ENCODE peak calls at places on chromosome 3, in five cellular contexts. One of them, this sample, is unnamed.

GRCh38 chr3:123419156-123419849 is 29.6 kb downstream of the ADCY5 start:
- DNase-seq in hepatocyte: no peak
- DNase-seq in HepG2: no peak
- DNase-seq in HL-60: no peak
- DNase-seq in upper lobe of right lung: no peak
- DNase-seq in this sample: no peak

GRCh38 chr3:171799501-171799900 is 10.8 kb downstream of the PLD1 start:
- DNase-seq in hepatocyte: no peak
- DNase-seq in HL-60: no peak
- DNase-seq in upper lobe of right lung: no peak
- DNase-seq in HepG2: no peak
- DNase-seq in this sample: no peak

GRCh38 chr3:10495614-10496013 is 9.8 kb downstream of the ATP2B2 start:
- DNase-seq in hepatocyte: no peak
- DNase-seq in HepG2: no peak
- DNase-seq in HL-60: no peak
- DNase-seq in upper lobe of right lung: no peak
- DNase-seq in this sample: no peak

GRCh38 chr3:134377896-134378295 is 3.6 kb upstream of the AMOTL2 start:
- DNase-seq in HL-60: no peak
- DNase-seq in hepatocyte: no peak
- DNase-seq in HepG2: no peak
- DNase-seq in upper lobe of right lung: peak
- DNase-seq in this sample: no peak

GRCh38 chr3:8499181-8499611 is 2.4 kb upstream of the LMCD1 start:
- DNase-seq in hepatocyte: no peak
- DNase-seq in HL-60: no peak
- DNase-seq in upper lobe of right lung: no peak
- DNase-seq in HepG2: peak
- DNase-seq in this sample: no peak

GRCh38 chr3:44509985-44510360 is 32.5 kb upstream of the ZNF445 start:
- DNase-seq in HL-60: peak
- DNase-seq in HepG2: no peak
- DNase-seq in hepatocyte: peak
- DNase-seq in upper lobe of right lung: no peak
- DNase-seq in this sample: peak

GRCh38 chr3:54931182-54931581 is 3.3 kb upstream of the LRTM1 start:
- DNase-seq in HL-60: no peak
- DNase-seq in upper lobe of right lung: no peak
- DNase-seq in HepG2: no peak
- DNase-seq in hepatocyte: no peak
- DNase-seq in this sample: no peak

GRCh38 chr3:146390967-146391366 is 78.4 kb downstream of the PLSCR2 start:
- DNase-seq in hepatocyte: no peak
- DNase-seq in HepG2: no peak
- DNase-seq in HL-60: no peak
- DNase-seq in upper lobe of right lung: no peak
- DNase-seq in this sample: no peak

GRCh38 chr3:27935492-27935891 is 213.4 kb upstream of the EOMES start:
- DNase-seq in HepG2: no peak
- DNase-seq in HL-60: no peak
- DNase-seq in upper lobe of right lung: no peak
- DNase-seq in hepatocyte: no peak
- DNase-seq in this sample: no peak

GRCh38 chr3:88057650-88058321 is 1.0 kb downstream of the CGGBP1 start:
- DNase-seq in upper lobe of right lung: no peak
- DNase-seq in hepatocyte: peak
- DNase-seq in HL-60: no peak
- DNase-seq in HepG2: no peak
- DNase-seq in this sample: no peak

GRCh38 chr3:55662683-55663082 is 175.6 kb upstream of the WNT5A start:
- DNase-seq in upper lobe of right lung: no peak
- DNase-seq in HL-60: no peak
- DNase-seq in hepatocyte: no peak
- DNase-seq in HepG2: no peak
- DNase-seq in this sample: peak

GRCh38 chr3:97510795-97511194 is 253.8 kb upstream of the ARL6 start:
- DNase-seq in upper lobe of right lung: no peak
- DNase-seq in HL-60: no peak
- DNase-seq in HepG2: no peak
- DNase-seq in hepatocyte: peak
- DNase-seq in this sample: no peak

GRCh38 chr3:34377961-34378360 is 579.5 kb downstream of the PDCD6IP start:
- DNase-seq in HepG2: no peak
- DNase-seq in HL-60: no peak
- DNase-seq in upper lobe of right lung: no peak
- DNase-seq in hepatocyte: no peak
- DNase-seq in this sample: no peak

GRCh38 chr3:14818804-14819500 is at the start of gene FGD5:
- DNase-seq in hepatocyte: no peak
- DNase-seq in HL-60: no peak
- DNase-seq in HepG2: no peak
- DNase-seq in upper lobe of right lung: no peak
- DNase-seq in this sample: no peak

GRCh38 chr3:76997733-76998132 is 42.2 kb upstream of the ROBO2 start:
- DNase-seq in HL-60: no peak
- DNase-seq in HepG2: no peak
- DNase-seq in hepatocyte: no peak
- DNase-seq in upper lobe of right lung: no peak
- DNase-seq in this sample: peak

GRCh38 chr3:8482960-8483665 is 18.5 kb upstream of the LMCD1 start:
- DNase-seq in HepG2: peak
- DNase-seq in hepatocyte: peak
- DNase-seq in HL-60: no peak
- DNase-seq in upper lobe of right lung: no peak
- DNase-seq in this sample: peak

GRCh38 chr3:5072100-5072816 is 49.8 kb upstream of the ARL8B start:
- DNase-seq in hepatocyte: no peak
- DNase-seq in HepG2: no peak
- DNase-seq in HL-60: peak
- DNase-seq in upper lobe of right lung: no peak
- DNase-seq in this sample: peak

GRCh38 chr3:127457094-127457475 is 133.4 kb downstream of the TPRA1 start:
- DNase-seq in HL-60: no peak
- DNase-seq in upper lobe of right lung: peak
- DNase-seq in hepatocyte: peak
- DNase-seq in HepG2: no peak
- DNase-seq in this sample: peak
- TF ChIP-seq CTCF in HL-60: no peak
- TF ChIP-seq CTCF in upper lobe of right lung: no peak
- TF ChIP-seq CTCF in hepatocyte: no peak
- TF ChIP-seq CTCF in HepG2: no peak
- TF ChIP-seq CTCF in this sample: no peak

DNA sequence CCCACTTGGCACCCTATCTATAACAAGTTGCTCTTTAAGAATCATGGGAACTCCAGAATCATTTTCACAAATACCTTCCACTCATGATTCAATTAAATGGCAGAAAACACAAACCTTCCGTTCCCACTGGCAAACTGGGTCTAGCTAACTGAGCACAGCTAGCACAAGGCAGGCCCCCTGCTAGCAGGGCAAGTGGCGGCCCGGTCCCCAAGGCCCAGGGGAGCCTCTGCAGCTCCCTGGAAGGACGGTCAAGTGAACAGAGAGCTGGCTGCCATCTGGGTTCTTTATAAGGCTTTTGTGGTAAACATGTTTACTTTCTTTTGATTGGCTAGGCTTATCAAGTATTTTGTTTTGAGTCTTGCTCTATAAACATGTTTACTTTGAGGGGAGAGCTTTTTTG is 81.5 kb downstream of the FOXP1 start:
- DNase-seq in upper lobe of right lung: no peak
- DNase-seq in HepG2: no peak
- DNase-seq in hepatocyte: no peak
- DNase-seq in HL-60: no peak
- DNase-seq in this sample: no peak
- H3K27ac ChIP-seq in upper lobe of right lung: no peak
- H3K27ac ChIP-seq in HepG2: no peak
- H3K27ac ChIP-seq in hepatocyte: no peak
- H3K27ac ChIP-seq in HL-60: no peak
- H3K27ac ChIP-seq in this sample: peak

GRCh38 chr3:102471001-102471400 is 36.2 kb downstream of the ZPLD1 start:
- DNase-seq in upper lobe of right lung: no peak
- DNase-seq in HL-60: peak
- DNase-seq in HepG2: no peak
- DNase-seq in hepatocyte: no peak
- DNase-seq in this sample: no peak
- TF ChIP-seq CTCF in upper lobe of right lung: no peak
- TF ChIP-seq CTCF in HL-60: no peak
- TF ChIP-seq CTCF in HepG2: peak
- TF ChIP-seq CTCF in hepatocyte: no peak
- TF ChIP-seq CTCF in this sample: no peak

GRCh38 chr3:71369733-71370391 is 213.7 kb downstream of the FOXP1 start:
- DNase-seq in HepG2: no peak
- DNase-seq in hepatocyte: no peak
- DNase-seq in HL-60: no peak
- DNase-seq in upper lobe of right lung: no peak
- DNase-seq in this sample: no peak
- H3K27ac ChIP-seq in HepG2: no peak
- H3K27ac ChIP-seq in hepatocyte: no peak
- H3K27ac ChIP-seq in HL-60: no peak
- H3K27ac ChIP-seq in upper lobe of right lung: no peak
- H3K27ac ChIP-seq in this sample: no peak

DNA sequence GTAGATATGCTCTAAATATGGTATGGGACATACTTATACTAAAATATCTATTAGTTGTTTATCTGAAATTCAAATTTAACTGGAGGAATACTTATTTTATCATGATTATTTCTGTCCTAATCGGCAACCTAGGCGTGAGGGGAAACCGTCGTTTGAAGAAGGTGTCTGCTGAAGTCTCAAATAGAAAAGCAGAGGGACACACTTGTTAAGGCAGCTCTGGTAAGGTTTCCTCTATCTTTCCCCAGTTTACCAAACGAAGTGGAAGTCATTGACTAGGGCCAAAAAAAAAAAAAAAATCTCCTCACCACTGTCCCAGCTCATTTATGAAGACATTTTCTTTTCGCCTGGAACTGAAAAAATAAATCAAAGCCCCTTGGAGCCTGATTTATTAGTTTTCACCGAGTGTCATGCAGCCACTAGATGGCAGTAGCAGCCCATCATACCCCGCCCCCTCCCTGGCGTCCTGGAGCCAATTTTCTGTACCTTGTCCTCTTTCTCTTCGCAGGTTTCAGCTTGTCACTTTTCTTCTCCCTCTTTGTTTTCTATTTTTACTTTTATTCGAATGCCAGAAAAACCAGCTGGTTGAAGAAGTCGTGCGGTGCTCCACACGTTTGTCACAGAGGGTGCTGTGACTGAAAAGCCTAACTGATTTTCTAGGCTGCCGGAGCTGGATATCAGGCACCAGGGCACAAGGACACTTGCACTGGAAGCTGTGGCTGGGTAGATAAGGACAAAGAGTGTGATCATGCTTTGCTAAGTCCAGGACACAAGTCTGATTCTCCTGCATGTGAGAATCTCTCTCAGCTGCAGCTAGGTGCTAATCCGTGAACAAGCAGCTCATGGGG is 238.7 kb downstream of the ZPLD1 start:
- DNase-seq in HL-60: peak
- DNase-seq in upper lobe of right lung: peak
- DNase-seq in hepatocyte: peak
- DNase-seq in HepG2: peak
- DNase-seq in this sample: peak
- TF ChIP-seq CTCF in HL-60: peak
- TF ChIP-seq CTCF in upper lobe of right lung: peak
- TF ChIP-seq CTCF in hepatocyte: peak
- TF ChIP-seq CTCF in HepG2: peak
- TF ChIP-seq CTCF in this sample: peak

This sample was measured in RWPE1.